ENCODE peak calls at places on chromosomes 5 and 9, in seven cellular contexts. D, I, P, S, B, T and Q are unnamed samples.

GRCh38 chr5:71455427-71456361 is at the start of gene BDP1:
- DNase-seq in D (peak), I (peak), P (peak), S (peak), B (peak), T (peak), Q (peak)

GRCh38 chr5:170757182-170757601 is 26.3 kb upstream of the GABRP start:
- DNase-seq in D (no peak), I (no peak), P (peak), S (no peak), B (peak), T (no peak), Q (no peak)

GRCh38 chr9:123234853-123235252 is 33.5 kb downstream of the STRBP start:
- DNase-seq in D (no peak), I (no peak), P (no peak), S (no peak), B (no peak), T (no peak), Q (no peak)

GRCh38 chr5:91219803-91220371 is 163.2 kb downstream of the ARRDC3 start:
- DNase-seq in D (no peak), I (peak), P (no peak), S (no peak), B (peak), T (no peak), Q (no peak)

GRCh38 chr5:13944564-13945195 is at the start of gene DNAH5:
- DNase-seq in D (no peak), I (no peak), P (no peak), S (no peak), B (no peak), T (no peak), Q (no peak)

GRCh38 chr5:72661405-72661804 is 154.2 kb upstream of the ZNF366 start:
- DNase-seq in D (no peak), I (no peak), P (no peak), S (no peak), B (peak), T (no peak), Q (no peak)

GRCh38 chr5:71770381-71770780 is 51.3 kb downstream of the CARTPT start:
- DNase-seq in D (no peak), I (no peak), P (no peak), S (no peak), B (no peak), T (no peak), Q (no peak)

GRCh38 chr5:135063056-135063445 is 29.0 kb upstream of the PITX1 start:
- DNase-seq in D (no peak), I (no peak), P (no peak), S (peak), B (no peak), T (no peak), Q (no peak)

GRCh38 chr5:172104021-172104420 is 84.0 kb downstream of the STK10 start:
- DNase-seq in D (no peak), I (no peak), P (no peak), S (no peak), B (no peak), T (no peak), Q (no peak)

GRCh38 chr9:70101265-70101664 is 57.6 kb downstream of the MAMDC2 start:
- DNase-seq in D (no peak), I (no peak), P (no peak), S (no peak), B (no peak), T (no peak), Q (no peak)

GRCh38 chr9:28801144-28801799 is 1228.0 kb upstream of the C9orf72 start:
- DNase-seq in D (no peak), I (no peak), P (no peak), S (no peak), B (no peak), T (no peak), Q (no peak)

GRCh38 chr5:67414712-67415111 is 218.1 kb upstream of the CD180 start:
- DNase-seq in D (no peak), I (peak), P (no peak), S (no peak), B (no peak), T (no peak), Q (no peak)

GRCh38 chr9:110180713-110181434 is 27.1 kb downstream of the C9orf152 start:
- DNase-seq in D (no peak), I (no peak), P (no peak), S (no peak), B (peak), T (no peak), Q (no peak)

GRCh38 chr5:171122372-171122771 is 186.7 kb upstream of the TLX3 start:
- DNase-seq in D (no peak), I (peak), P (no peak), S (no peak), B (no peak), T (no peak), Q (no peak)

GRCh38 chr5:87627360-87627759 is 214.6 kb upstream of the CCNH start:
- DNase-seq in D (no peak), I (no peak), P (no peak), S (no peak), B (no peak), T (no peak), Q (no peak)

GRCh38 chr9:91071185-91071990 is 269.8 kb downstream of the SYK start:
- DNase-seq in D (no peak), I (no peak), P (no peak), S (peak), B (peak), T (no peak), Q (no peak)

GRCh38 chr5:131564229-131564652 is 70.8 kb downstream of the RAPGEF6 start:
- DNase-seq in D (no peak), I (no peak), P (no peak), S (no peak), B (no peak), T (no peak), Q (no peak)
- TF ChIP-seq CTCF in D (no peak), I (no peak), P (no peak), S (no peak), B (no peak), T (no peak), Q (no peak)

GRCh38 chr9:20186823-20187222 is 398.0 kb upstream of the SLC24A2 start:
- DNase-seq in D (no peak), I (no peak), P (no peak), S (no peak), B (no peak), T (no peak), Q (no peak)

GRCh38 chr9:20189871-20190270 is 401.0 kb upstream of the SLC24A2 start:
- DNase-seq in D (no peak), I (no peak), P (no peak), S (no peak), B (no peak), T (no peak), Q (no peak)

GRCh38 chr9:20188616-20189212 is 399.9 kb upstream of the SLC24A2 start:
- DNase-seq in D (no peak), I (no peak), P (no peak), S (no peak), B (no peak), T (no peak), Q (no peak)

GRCh38 chr9:20187318-20187717 is 398.5 kb upstream of the SLC24A2 start:
- DNase-seq in D (no peak), I (no peak), P (no peak), S (no peak), B (no peak), T (no peak), Q (no peak)

GRCh38 chr9:20191239-20191840 is 402.5 kb upstream of the SLC24A2 start:
- DNase-seq in D (no peak), I (no peak), P (no peak), S (no peak), B (peak), T (no peak), Q (no peak)
- TF ChIP-seq CTCF in D (peak), I (peak), P (no peak), S (no peak), B (no peak), T (no peak), Q (no peak)

DNA sequence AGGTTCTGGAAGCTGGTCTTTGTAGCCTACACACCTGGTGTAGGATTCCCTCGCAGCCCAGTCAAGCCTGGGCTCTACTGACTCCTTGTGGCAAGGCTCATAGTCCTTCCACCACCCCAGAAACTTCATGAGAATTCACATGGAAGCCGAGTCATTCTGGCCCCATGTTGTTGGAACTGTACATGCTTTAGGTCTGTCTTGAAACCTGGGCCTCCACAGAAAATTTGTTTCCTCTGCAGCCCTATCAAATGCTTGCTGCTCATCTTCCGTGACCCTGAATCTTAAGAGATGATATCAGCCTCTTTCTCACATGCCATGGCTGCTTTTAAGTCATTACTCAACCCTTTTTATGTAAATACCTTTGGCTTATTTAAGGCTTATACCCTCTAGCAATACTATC is 113.4 kb upstream of the GRHPR start:
- DNase-seq in D (peak), I (no peak), P (no peak), S (no peak), B (peak), T (no peak), Q (no peak)
- TF ChIP-seq CTCF in D (no peak), I (peak), P (peak), S (peak), B (peak), T (no peak), Q (peak)

GRCh38 chr9:105040462-105040861 is 112.5 kb upstream of the ABCA1 start:
- DNase-seq in D (no peak), I (no peak), P (no peak), S (no peak), B (no peak), T (no peak), Q (no peak)

GRCh38 chr9:105043370-105043936 is 115.5 kb upstream of the ABCA1 start:
- DNase-seq in D (no peak), I (no peak), P (no peak), S (no peak), B (no peak), T (no peak), Q (no peak)

GRCh38 chr9:105037139-105037538 is 109.2 kb upstream of the ABCA1 start:
- DNase-seq in D (no peak), I (no peak), P (no peak), S (no peak), B (no peak), T (no peak), Q (no peak)

GRCh38 chr9:105038057-105038456 is 110.1 kb upstream of the ABCA1 start:
- DNase-seq in D (no peak), I (no peak), P (no peak), S (no peak), B (no peak), T (no peak), Q (no peak)

DNA sequence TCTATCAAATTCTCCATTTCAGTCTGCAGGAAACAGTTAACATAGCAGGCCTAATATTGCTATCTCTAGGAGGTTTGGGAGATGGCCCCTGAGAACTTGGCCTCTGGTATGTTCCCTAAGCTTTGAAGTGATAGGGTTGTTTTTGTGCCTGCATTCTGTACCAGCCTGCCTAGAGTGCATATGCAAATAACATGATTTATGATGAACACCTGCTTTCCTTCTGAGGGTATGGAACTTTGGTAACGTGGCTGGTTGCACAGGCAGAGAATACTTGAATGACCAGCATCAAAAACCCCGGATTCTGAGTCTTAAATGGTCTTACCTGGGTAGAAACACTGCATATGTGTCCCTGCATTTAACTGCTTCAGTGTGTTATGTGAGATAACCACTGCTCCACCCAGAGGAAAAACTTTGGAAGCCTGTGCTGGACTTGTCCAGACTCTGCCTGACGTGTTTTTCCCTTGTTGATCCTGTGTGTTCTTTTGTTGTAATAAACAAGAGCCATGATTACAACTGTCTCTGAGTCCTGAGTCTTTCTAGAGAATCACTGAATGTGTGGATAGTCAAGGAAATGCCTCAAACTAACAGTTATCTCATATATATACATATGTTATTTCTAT is 111.3 kb upstream of the ABCA1 start:
- DNase-seq in D (no peak), I (no peak), P (no peak), S (no peak), B (no peak), T (no peak), Q (no peak)
- TF ChIP-seq CTCF in D (no peak), I (no peak), P (no peak), S (no peak), B (no peak), T (no peak), Q (no peak)

DNA sequence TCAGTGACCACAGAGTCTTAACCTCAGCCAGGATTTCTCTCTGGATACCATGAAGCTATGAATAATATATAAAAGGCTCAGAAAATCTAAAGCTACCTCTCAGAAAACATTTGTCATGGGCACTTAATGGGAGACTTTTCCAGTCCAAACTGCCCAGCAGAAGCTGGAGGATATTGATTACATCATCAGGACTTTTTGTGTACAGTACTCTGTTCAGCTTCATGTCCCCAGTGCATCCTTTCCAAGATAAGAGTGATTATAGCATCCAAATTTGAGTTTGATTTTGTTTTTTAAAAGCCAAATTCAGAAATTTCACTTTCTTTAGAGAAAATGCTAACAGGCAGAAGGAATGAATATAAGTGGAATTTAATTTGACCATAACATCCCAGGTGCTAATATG is 123.9 kb upstream of the C6 start:
- DNase-seq in D (no peak), I (no peak), P (no peak), S (no peak), B (no peak), T (no peak), Q (no peak)
- TF ChIP-seq CTCF in D (no peak), I (no peak), P (no peak), S (no peak), B (no peak), T (no peak), Q (no peak)

GRCh38 chr5:177507596-177508216 is 1.9 kb downstream of the DOK3 start:
- DNase-seq in D (no peak), I (no peak), P (no peak), S (no peak), B (no peak), T (no peak), Q (no peak)
- TF ChIP-seq CTCF in D (no peak), I (no peak), P (no peak), S (no peak), B (no peak), T (no peak), Q (no peak)

DNA sequence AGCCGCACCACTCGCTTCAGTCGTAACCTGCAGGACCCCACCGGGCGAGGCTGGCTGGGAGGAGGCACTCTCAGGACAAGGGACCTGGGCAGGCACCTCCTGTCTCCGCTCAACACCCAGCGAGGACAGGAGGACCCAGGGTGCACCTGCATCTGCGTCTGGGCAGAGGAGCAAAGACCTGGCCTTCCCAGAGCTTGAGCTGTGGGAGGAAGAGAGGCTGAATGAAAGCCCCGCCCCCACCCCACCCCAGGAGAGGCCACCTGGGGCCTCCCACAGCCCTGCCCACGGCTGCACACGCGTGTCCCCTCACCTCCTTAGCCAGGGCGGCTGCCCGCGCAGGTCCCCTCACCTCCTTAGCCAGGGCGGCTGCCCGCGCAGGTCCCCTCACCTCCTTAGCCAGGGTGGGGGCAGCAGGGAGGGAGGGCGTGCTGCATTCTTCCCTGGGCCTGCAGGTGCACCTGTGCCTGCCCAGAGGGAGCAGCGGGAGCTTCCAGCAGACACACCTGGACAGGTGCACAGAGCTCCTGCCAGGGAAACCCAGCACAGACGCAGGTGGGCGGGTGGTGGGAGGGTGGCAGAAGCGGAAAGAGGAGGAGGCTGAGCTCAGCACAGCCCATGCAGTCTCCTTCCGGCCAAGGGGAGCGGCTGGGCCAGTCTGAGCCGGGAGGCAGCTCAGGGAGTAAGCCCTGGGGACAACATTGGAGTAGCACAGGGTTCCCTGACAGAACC is 18.5 kb upstream of the SLC12A7 start:
- DNase-seq in D (peak), I (no peak), P (no peak), S (no peak), B (peak), T (peak), Q (no peak)
- TF ChIP-seq CTCF in D (peak), I (no peak), P (no peak), S (no peak), B (no peak), T (no peak), Q (no peak)

GRCh38 chr9:116193636-116194035 is 40.0 kb downstream of the PAPPA start:
- DNase-seq in D (no peak), I (no peak), P (no peak), S (no peak), B (no peak), T (no peak), Q (no peak)

GRCh38 chr9:116190997-116191396 is 37.4 kb downstream of the PAPPA start:
- DNase-seq in D (no peak), I (no peak), P (no peak), S (no peak), B (peak), T (no peak), Q (no peak)

GRCh38 chr9:116190595-116190994 is 37.0 kb downstream of the PAPPA start:
- DNase-seq in D (no peak), I (no peak), P (no peak), S (no peak), B (peak), T (no peak), Q (no peak)

GRCh38 chr9:116189683-116190082 is 36.1 kb downstream of the PAPPA start:
- DNase-seq in D (no peak), I (no peak), P (no peak), S (no peak), B (peak), T (peak), Q (no peak)

DNA sequence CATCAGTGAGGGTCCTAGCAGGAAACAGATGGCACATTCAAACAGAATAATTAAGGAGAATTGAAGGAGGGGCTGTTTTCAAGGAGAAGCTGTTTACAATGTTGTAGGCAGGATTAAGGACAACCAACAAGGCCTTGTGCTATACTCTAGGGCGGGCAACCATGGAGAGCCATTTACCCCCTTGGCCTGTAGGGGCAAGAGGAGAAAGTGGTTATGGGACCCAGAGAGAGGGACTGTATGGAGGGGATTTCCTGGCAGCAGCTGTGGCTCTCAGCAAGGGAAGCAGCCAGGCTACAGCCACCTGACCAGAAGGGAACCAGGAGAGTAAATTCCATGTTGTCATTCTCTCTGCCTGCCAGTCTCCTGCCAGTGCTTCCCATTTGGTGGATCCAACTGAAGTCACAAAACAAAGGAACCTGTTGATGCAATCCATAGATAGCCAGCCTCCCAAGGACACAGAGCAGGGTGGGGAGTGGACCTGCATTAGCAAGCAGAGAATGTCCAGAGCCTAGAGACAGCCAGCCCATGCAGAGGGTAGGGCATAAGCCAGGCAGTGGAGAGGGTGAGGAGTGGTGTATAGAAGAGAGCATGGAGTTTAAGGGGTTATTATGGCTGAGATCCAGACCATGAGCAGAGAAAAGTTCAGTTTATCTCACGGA is 38.3 kb downstream of the PAPPA start:
- DNase-seq in D (no peak), I (peak), P (no peak), S (no peak), B (no peak), T (no peak), Q (no peak)
- TF ChIP-seq CTCF in D (no peak), I (peak), P (no peak), S (no peak), B (no peak), T (no peak), Q (no peak)